ENCODE peak calls at places on chromosomes 7 and 10, in nine cellular contexts. Y is stomach, D is gastrocnemius medialis, M is uterus, W is IMR-90, P is GM12892, K is erythroblast, Z is sigmoid colon, V is thyroid gland. H is an unnamed sample.

GRCh38 chr7:115042596-115042995 is 120.7 kb downstream of the MDFIC start:
- DNase-seq in Y (no peak), D (no peak), M (no peak), W (no peak), P (no peak), K (no peak), Z (no peak), V (no peak), H (no peak)

GRCh38 chr10:5563991-5564536 is 39.3 kb downstream of the CALML3 start:
- DNase-seq in Y (peak; percentile 21), D (no peak), M (peak; percentile 33), W (peak; percentile 61), P (no peak), K (peak; percentile 19), Z (peak; percentile 64), V (no peak), H (peak; percentile 46)

GRCh38 chr10:59098387-59098786 is 78.1 kb upstream of the PHYHIPL start:
- DNase-seq in Y (no peak), D (peak; percentile 15), M (peak; percentile 41), W (peak; percentile 65), P (no peak), K (no peak), Z (peak; percentile 65), V (no peak), H (no peak)

GRCh38 chr7:803243-803635 is 29.0 kb upstream of the SUN1 start:
- DNase-seq in Y (no peak), D (no peak), M (no peak), W (no peak), P (no peak), K (no peak), Z (no peak), V (peak; percentile 75), H (no peak)

GRCh38 chr7:3998060-3998459 is 684.0 kb upstream of the FOXK1 start:
- DNase-seq in Y (no peak), D (no peak), M (no peak), W (peak; percentile 55), P (no peak), K (no peak), Z (no peak), V (no peak), H (no peak)

GRCh38 chr7:43078794-43079193 is 33.7 kb upstream of the HECW1 start:
- DNase-seq in Y (no peak), D (no peak), M (no peak), W (no peak), P (no peak), K (no peak), Z (no peak), V (no peak), H (no peak)

GRCh38 chr7:510782-511281 is 8.8 kb downstream of the PDGFA start:
- DNase-seq in Y (no peak), D (no peak), M (no peak), W (no peak), P (no peak), K (no peak), Z (peak; percentile 57), V (no peak), H (no peak)

GRCh38 chr7:132029369-132030160 is 473.1 kb upstream of the PODXL start:
- DNase-seq in Y (no peak), D (no peak), M (no peak), W (no peak), P (no peak), K (no peak), Z (no peak), V (peak; percentile 37), H (no peak)

GRCh38 chr7:105773030-105773460 is 103.4 kb downstream of the ATXN7L1 start:
- DNase-seq in Y (no peak), D (no peak), M (no peak), W (no peak), P (no peak), K (no peak), Z (no peak), V (no peak), H (no peak)

GRCh38 chr7:139731802-139732470 is 45.9 kb downstream of the HIPK2 start:
- DNase-seq in Y (peak; percentile 91), D (peak; percentile 96), M (peak; percentile 83), W (peak; percentile 83), P (no peak), K (no peak), Z (peak; percentile 93), V (peak; percentile 96), H (peak; percentile 47)

GRCh38 chr10:50335397-50335796 is 84.1 kb upstream of the ASAH2 start:
- DNase-seq in Y (no peak), D (no peak), M (no peak), W (no peak), P (no peak), K (no peak), Z (no peak), V (no peak), H (no peak)

GRCh38 chr7:43303740-43304241 is 191.3 kb downstream of the HECW1 start:
- DNase-seq in Y (no peak), D (no peak), M (no peak), W (peak; percentile 2), P (no peak), K (no peak), Z (no peak), V (no peak), H (no peak)

GRCh38 chr10:79328737-79329504 is 18.3 kb upstream of the PPIF start:
- DNase-seq in Y (no peak), D (no peak), M (no peak), W (peak; percentile 70), P (no peak), K (no peak), Z (peak; percentile 61), V (no peak), H (peak; percentile 83)

GRCh38 chr10:5510281-5511072 is 11.1 kb upstream of the CALML5 start:
- DNase-seq in Y (no peak), D (no peak), M (no peak), W (no peak), P (no peak), K (peak; percentile 7), Z (peak; percentile 68), V (no peak), H (no peak)

GRCh38 chr10:71075759-71076472 is 136.5 kb upstream of the UNC5B start:
- DNase-seq in Y (no peak), D (no peak), M (no peak), W (no peak), P (no peak), K (no peak), Z (peak; percentile 53), V (no peak), H (no peak)

GRCh38 chr7:142774826-142775225 is 4.1 kb downstream of the PRSS2 start:
- DNase-seq in Y (no peak), D (no peak), M (no peak), W (no peak), P (no peak), K (no peak), Z (no peak), V (peak; percentile 21), H (no peak)

GRCh38 chr10:43665054-43665453 is 16.4 kb upstream of the ZNF32 start:
- DNase-seq in Y (no peak), D (no peak), M (no peak), W (peak; percentile 20), P (no peak), K (no peak), Z (no peak), V (no peak), H (no peak)

DNA sequence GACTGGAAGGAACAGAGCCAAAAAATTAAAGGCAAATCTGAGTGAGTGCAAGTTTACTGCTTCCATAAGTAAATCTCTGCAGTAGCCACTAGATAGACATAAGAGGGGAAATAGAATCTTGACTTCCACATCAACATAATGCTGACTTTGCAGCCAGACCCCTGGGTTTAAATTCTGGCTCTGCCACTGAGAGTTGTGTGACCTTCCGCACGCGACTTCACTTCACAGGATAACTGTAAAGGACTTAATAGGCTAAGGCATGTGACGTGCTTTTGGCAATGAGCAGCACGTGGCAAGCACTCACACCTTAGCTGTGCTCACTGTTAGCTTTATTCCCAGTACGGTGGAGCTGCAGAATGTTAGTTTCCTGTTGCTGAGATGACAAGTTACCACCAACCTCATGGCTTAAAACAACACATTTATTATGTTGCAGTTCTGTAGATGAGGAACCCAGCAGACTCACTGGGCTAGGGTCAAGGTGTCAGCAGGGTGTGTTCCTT is 286.0 kb downstream of the CELF2 start:
- DNase-seq in Y (no peak), D (no peak), M (no peak), W (no peak), P (no peak), K (no peak), Z (no peak), V (no peak), H (no peak)
- TF ChIP-seq POLR2A in Y (no peak), D (no peak), M (no peak), W (no peak), P (no peak), K (no peak), Z (no peak), V (no peak), H (no peak)

DNA sequence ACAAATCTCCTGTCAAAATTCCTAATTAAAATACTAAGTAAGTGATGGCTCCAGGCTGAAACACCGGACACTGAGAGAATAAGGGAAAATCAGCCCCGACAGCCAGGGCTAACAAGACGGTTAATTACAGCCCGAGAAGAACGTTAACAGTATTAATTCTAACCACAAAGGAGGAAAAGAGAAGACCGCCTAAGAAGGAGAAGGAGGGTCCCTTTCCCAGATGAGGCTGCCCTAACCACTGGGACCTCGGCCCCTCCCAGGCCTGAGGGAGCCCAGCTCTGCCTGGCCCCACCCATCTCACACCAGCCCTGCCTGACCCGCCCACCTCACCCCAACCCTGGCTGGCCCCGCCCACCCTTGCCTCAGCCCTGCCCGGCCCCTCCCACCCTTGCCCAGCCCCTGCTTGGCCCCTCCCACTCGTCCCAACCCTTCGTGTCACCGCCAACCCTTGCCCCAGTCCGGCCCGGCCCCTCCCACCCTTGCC is 51.3 kb downstream of the PWWP2B start:
- DNase-seq in Y (peak; percentile 91), D (peak; percentile 77), M (peak; percentile 78), W (no peak), P (no peak), K (peak; percentile 88), Z (no peak), V (no peak), H (peak; percentile 70)
- TF ChIP-seq POLR2A in Y (no peak), D (no peak), M (peak; percentile 22), W (no peak), P (no peak), K (no peak), Z (no peak), V (no peak), H (no peak)

DNA sequence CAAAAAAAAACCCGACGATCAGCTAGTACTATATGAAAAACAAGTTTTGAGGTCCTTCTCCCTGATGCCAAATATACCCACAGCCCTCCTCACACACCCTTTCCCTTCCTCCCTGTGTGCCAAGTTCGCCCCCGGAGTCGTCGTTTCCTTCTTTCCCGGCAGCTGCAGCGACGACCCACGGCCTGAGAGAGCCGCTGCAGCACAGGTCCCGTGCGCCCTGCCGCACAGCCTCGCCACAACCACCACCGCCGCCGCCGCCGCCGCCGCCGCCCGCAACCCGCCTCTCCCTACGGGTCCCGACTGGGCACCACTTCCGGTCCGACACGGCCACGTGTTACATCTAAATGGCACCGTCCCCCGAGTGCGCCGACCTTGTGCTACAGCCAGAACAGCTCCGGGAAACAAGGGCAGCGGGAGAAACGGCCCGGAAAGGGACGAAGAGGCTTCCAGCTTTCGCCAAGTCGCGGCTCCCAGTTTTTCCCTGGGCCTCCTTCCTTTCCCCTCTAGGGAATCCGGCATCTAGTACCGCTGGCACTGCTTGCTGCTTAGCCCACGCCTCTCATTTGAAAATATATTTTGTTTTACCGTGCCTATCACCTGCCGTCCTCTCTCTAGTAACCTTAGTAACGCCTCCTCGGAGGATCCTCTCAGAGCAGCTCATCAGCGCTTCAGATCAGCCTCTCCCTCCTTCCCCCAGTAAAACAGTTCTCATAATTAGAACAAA is at the start of gene FRA10AC1:
- DNase-seq in Y (peak; percentile 95), D (peak; percentile 88), M (peak; percentile 91), W (peak; percentile 92), P (peak; percentile 43), K (peak; percentile 97), Z (peak; percentile 98), V (peak; percentile 92), H (peak; percentile 69)
- TF ChIP-seq POLR2A in Y (no peak), D (peak; percentile 73), M (peak; percentile 70), W (no peak), P (peak; percentile 82), K (peak; percentile 78), Z (peak; percentile 21), V (peak; percentile 73), H (peak; percentile 38)

GRCh38 chr7:128188396-128189230 is 52.5 kb upstream of the LEP start:
- DNase-seq in Y (no peak), D (no peak), M (peak; percentile 1), W (no peak), P (no peak), K (no peak), Z (peak; percentile 24), V (no peak), H (no peak)
- TF ChIP-seq POLR2A in Y (no peak), D (no peak), M (no peak), W (no peak), P (no peak), K (no peak), Z (no peak), V (no peak), H (no peak)

H was measured in H54.